ENCODE peak calls at places on chromosomes 6 and 20, in six cellular contexts. C is mesenchymal stem cell, D is neuronal stem cell, B is trophoblast cell, P is IMR-90, A is H1. O is an unnamed sample.
A peak's percentile ranks its signal among the peaks of the same experiment; 100 is the strongest.

GRCh38 chr6:44043036-44043478 is 84.2 kb downstream of the MRPL14 start:
- DNase-seq in C (peak; percentile 51), D (no peak), B (peak; percentile 17), P (peak; percentile 49), A (no peak), O (no peak)

GRCh38 chr6:22756365-22756764 is 187.0 kb downstream of the HDGFL1 start:
- DNase-seq in C (peak; percentile 37), D (no peak), B (no peak), P (peak; percentile 77), A (no peak), O (no peak)

GRCh38 chr6:119209452-119210205 is 131.2 kb upstream of the FAM184A start:
- DNase-seq in C (peak; percentile 56), D (no peak), B (peak; percentile 53), P (peak; percentile 15), A (no peak), O (no peak)

GRCh38 chr6:41756354-41756753 is 9.2 kb upstream of the PGC start:
- DNase-seq in C (no peak), D (no peak), B (no peak), P (no peak), A (no peak), O (no peak)

GRCh38 chr6:36805107-36805797 is 34.0 kb downstream of the CPNE5 start:
- DNase-seq in C (no peak), D (no peak), B (no peak), P (no peak), A (no peak), O (no peak)

GRCh38 chr6:144418969-144419545 is 133.9 kb downstream of the UTRN start:
- DNase-seq in C (no peak), D (no peak), B (no peak), P (no peak), A (no peak), O (no peak)

GRCh38 chr6:99746261-99746895 is 139.7 kb downstream of the PRDM13 start:
- DNase-seq in C (peak; percentile 71), D (peak; percentile 66), B (peak; percentile 93), P (peak; percentile 74), A (peak; percentile 66), O (peak; percentile 51)

GRCh38 chr6:2522521-2522920 is 228.2 kb downstream of the MYLK4 start:
- DNase-seq in C (no peak), D (no peak), B (no peak), P (peak; percentile 30), A (no peak), O (no peak)

GRCh38 chr6:97563529-97563928 is 280.5 kb upstream of the MMS22L start:
- DNase-seq in C (no peak), D (no peak), B (no peak), P (no peak), A (no peak), O (peak; percentile 28)

GRCh38 chr20:35021831-35022230 is 66.2 kb downstream of the MYH7B start:
- DNase-seq in C (no peak), D (no peak), B (no peak), P (no peak), A (no peak), O (no peak)

GRCh38 chr6:53306819-53307347 is 41.9 kb downstream of the ELOVL5 start:
- DNase-seq in C (no peak), D (no peak), B (no peak), P (peak; percentile 49), A (no peak), O (no peak)

GRCh38 chr6:4849628-4850027 is 73.4 kb downstream of the CDYL start:
- DNase-seq in C (no peak), D (no peak), B (no peak), P (no peak), A (no peak), O (no peak)

GRCh38 chr20:53208110-53208908 is 236.2 kb downstream of the TSHZ2 start:
- DNase-seq in C (no peak), D (peak; percentile 30), B (no peak), P (no peak), A (peak; percentile 84), O (peak; percentile 75)

GRCh38 chr20:61805781-61806180 is 259.9 kb downstream of the TAF4 start:
- DNase-seq in C (no peak), D (no peak), B (no peak), P (no peak), A (no peak), O (no peak)

GRCh38 chr20:61808497-61808896 is 257.2 kb downstream of the TAF4 start:
- DNase-seq in C (no peak), D (no peak), B (no peak), P (no peak), A (no peak), O (no peak)

GRCh38 chr20:61806314-61806713 is 259.4 kb downstream of the TAF4 start:
- DNase-seq in C (no peak), D (no peak), B (no peak), P (no peak), A (no peak), O (no peak)

GRCh38 chr20:61807426-61808160 is 258.1 kb downstream of the TAF4 start:
- DNase-seq in C (no peak), D (no peak), B (no peak), P (no peak), A (no peak), O (no peak)

DNA sequence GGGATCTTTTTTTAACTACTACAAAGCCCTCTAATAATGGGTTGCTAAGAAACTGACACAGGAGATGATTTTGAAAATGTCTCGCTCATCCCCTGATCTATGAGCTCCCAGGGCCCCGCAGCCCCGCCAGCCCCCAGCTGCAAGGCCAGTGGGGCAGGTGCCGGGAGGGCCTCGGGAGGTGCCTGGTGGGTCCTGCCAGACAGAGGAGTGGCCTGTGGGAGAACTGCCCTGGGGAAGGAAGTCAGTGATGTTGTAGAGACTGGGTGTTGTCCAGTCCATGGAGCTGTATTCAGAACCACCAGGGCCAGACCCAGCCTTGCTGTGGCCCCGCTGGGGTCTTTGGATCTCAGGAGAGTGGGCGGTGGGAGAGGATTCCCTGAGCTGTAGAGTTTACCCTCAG is 258.7 kb downstream of the TAF4 start:
- DNase-seq in C (no peak), D (no peak), B (no peak), P (no peak), A (no peak), O (no peak)
- H4K91ac ChIP-seq in C (no peak overlapping the region), D (no peak overlapping the region), B (no peak overlapping the region), P (no peak overlapping the region), A (no peak overlapping the region), O (no peak overlapping the region)

GRCh38 chr6:33711140-33712129 is at the start of gene UQCC2:
- DNase-seq in C (peak; percentile 96), D (peak; percentile 96), B (peak; percentile 100), P (peak; percentile 95), A (peak; percentile 96), O (peak; percentile 97)
- H3K18ac ChIP-seq in C (peak within 1 kb of the TSS; percentile 100), D (peak within 1 kb of the TSS; percentile 100), B (peak within 1 kb of the TSS; percentile 94), P (peak within 1 kb of the TSS; percentile 67), A (peak within 1 kb of the TSS; percentile 100), O (peak within 1 kb of the TSS; percentile 94)

GRCh38 chr6:51792273-51793030 is 295.0 kb downstream of the PKHD1 start:
- DNase-seq in C (no peak), D (no peak), B (no peak), P (no peak), A (no peak), O (no peak)
- H4K91ac ChIP-seq in C (no peak overlapping the region), D (no peak overlapping the region), B (no peak overlapping the region), P (no peak overlapping the region), A (no peak overlapping the region), O (no peak overlapping the region)

GRCh38 chr6:155313602-155314091 is 637 bp downstream of the TFB1M start:
- DNase-seq in C (no peak), D (no peak), B (peak; percentile 43), P (no peak), A (no peak), O (no peak)
- H3K18ac ChIP-seq in C (peak overlapping the region; percentile 97), D (peak overlapping the region; percentile 88), B (peak overlapping the region; percentile 13), P (peak overlapping the region; percentile 49), A (peak overlapping the region; percentile 90), O (peak overlapping the region; percentile 81)

GRCh38 chr6:148336901-148337300 is 5.7 kb upstream of the SASH1 start:
- DNase-seq in C (no peak), D (no peak), B (peak; percentile 87), P (no peak), A (no peak), O (no peak)
- H4K91ac ChIP-seq in C (no peak overlapping the region), D (no peak overlapping the region), B (no peak overlapping the region), P (no peak overlapping the region), A (no peak overlapping the region), O (no peak overlapping the region)

GRCh38 chr6:156850356-156850755 is 73.2 kb downstream of the ARID1B start:
- DNase-seq in C (no peak), D (no peak), B (no peak), P (no peak), A (no peak), O (no peak)

GRCh38 chr6:156848533-156848932 is 71.4 kb downstream of the ARID1B start:
- DNase-seq in C (peak; percentile 59), D (no peak), B (no peak), P (no peak), A (no peak), O (no peak)

GRCh38 chr6:156849806-156850205 is 72.6 kb downstream of the ARID1B start:
- DNase-seq in C (no peak), D (no peak), B (no peak), P (no peak), A (no peak), O (no peak)

GRCh38 chr6:156846845-156847599 is 69.8 kb downstream of the ARID1B start:
- DNase-seq in C (no peak), D (no peak), B (no peak), P (no peak), A (no peak), O (no peak)

GRCh38 chr6:156848123-156848522 is 70.9 kb downstream of the ARID1B start:
- DNase-seq in C (no peak), D (no peak), B (no peak), P (no peak), A (no peak), O (no peak)
- H3K18ac ChIP-seq in C (no peak overlapping the region), D (no peak overlapping the region), B (no peak overlapping the region), P (no peak overlapping the region), A (no peak overlapping the region), O (no peak overlapping the region)

DNA sequence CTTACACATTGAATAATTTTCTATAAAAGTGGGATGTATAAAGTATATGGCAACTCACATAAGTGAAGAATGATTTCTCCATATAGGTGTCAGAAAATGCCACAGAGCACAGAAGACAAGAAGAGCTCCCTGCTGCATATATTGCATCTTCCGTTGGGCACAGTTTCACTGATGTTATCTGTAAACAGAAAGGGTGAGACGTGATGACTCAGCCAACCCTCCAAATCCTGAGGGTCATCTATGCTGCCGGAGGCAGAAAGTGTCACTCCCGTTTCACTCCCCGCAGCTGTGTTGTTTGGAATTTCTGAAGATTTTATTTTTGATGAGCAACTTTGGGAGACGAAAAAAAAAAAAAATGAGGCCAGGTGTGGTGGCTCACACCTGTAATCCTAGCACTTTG is 644.1 kb downstream of the C6orf118 start:
- DNase-seq in C (no peak), D (no peak), B (peak; percentile 90), P (no peak), A (no peak), O (no peak)
- H4K91ac ChIP-seq in C (no peak overlapping the region), D (no peak overlapping the region), B (no peak overlapping the region), P (no peak overlapping the region), A (no peak overlapping the region), O (no peak overlapping the region)

O was measured in H9.